ENCODE peak calls at places on chromosomes 7 and 10, in six cellular contexts. One of them, this sample, is unnamed.

GRCh38 chr10:59448616-59449015 is 86.3 kb upstream of the FAM13C start:
- DNase-seq in hepatocyte: no peak
- DNase-seq in PC-3: no peak
- DNase-seq in SK-N-SH: no peak
- DNase-seq in GM23338: no peak
- DNase-seq in OCI-LY7: no peak
- DNase-seq in this sample: no peak

GRCh38 chr10:22340362-22341189 is 4.7 kb upstream of the SPAG6 start:
- DNase-seq in PC-3: peak; percentile 54
- DNase-seq in GM23338: peak; percentile 68
- DNase-seq in OCI-LY7: peak; percentile 76
- DNase-seq in SK-N-SH: peak; percentile 89
- DNase-seq in hepatocyte: peak; percentile 84
- DNase-seq in this sample: peak; percentile 83

GRCh38 chr10:28043941-28044340 is 45.1 kb upstream of the ODAD2 start:
- DNase-seq in hepatocyte: no peak
- DNase-seq in GM23338: no peak
- DNase-seq in SK-N-SH: no peak
- DNase-seq in OCI-LY7: no peak
- DNase-seq in PC-3: no peak
- DNase-seq in this sample: no peak

GRCh38 chr7:64951250-64951848 is 39.5 kb downstream of the ZNF117 start:
- DNase-seq in SK-N-SH: peak; percentile 66
- DNase-seq in hepatocyte: peak; percentile 57
- DNase-seq in OCI-LY7: peak; percentile 72
- DNase-seq in GM23338: peak; percentile 75
- DNase-seq in PC-3: peak; percentile 74
- DNase-seq in this sample: peak; percentile 58

GRCh38 chr10:32326680-32327363 is 20.1 kb downstream of the EPC1 start:
- DNase-seq in hepatocyte: no peak
- DNase-seq in SK-N-SH: no peak
- DNase-seq in GM23338: no peak
- DNase-seq in OCI-LY7: no peak
- DNase-seq in PC-3: peak; percentile 57
- DNase-seq in this sample: no peak

GRCh38 chr7:96308253-96308949 is 13.5 kb downstream of the SLC25A13 start:
- DNase-seq in SK-N-SH: no peak
- DNase-seq in hepatocyte: peak; percentile 25
- DNase-seq in OCI-LY7: no peak
- DNase-seq in PC-3: no peak
- DNase-seq in GM23338: peak; percentile 72
- DNase-seq in this sample: no peak

GRCh38 chr10:27242951-27243551 is 2.5 kb upstream of the ACBD5 start:
- DNase-seq in hepatocyte: peak; percentile 78
- DNase-seq in SK-N-SH: peak; percentile 72
- DNase-seq in GM23338: peak; percentile 59
- DNase-seq in OCI-LY7: peak; percentile 85
- DNase-seq in PC-3: peak; percentile 53
- DNase-seq in this sample: peak; percentile 59

GRCh38 chr7:106462365-106462859 is 177.6 kb upstream of the NAMPT start:
- DNase-seq in hepatocyte: peak; percentile 39
- DNase-seq in OCI-LY7: peak; percentile 39
- DNase-seq in GM23338: peak; percentile 47
- DNase-seq in SK-N-SH: peak; percentile 12
- DNase-seq in PC-3: peak; percentile 81
- DNase-seq in this sample: peak; percentile 56

GRCh38 chr7:7791523-7791922 is 73.1 kb upstream of the RPA3 start:
- DNase-seq in OCI-LY7: no peak
- DNase-seq in GM23338: no peak
- DNase-seq in PC-3: no peak
- DNase-seq in hepatocyte: no peak
- DNase-seq in SK-N-SH: no peak
- DNase-seq in this sample: peak; percentile 19

GRCh38 chr10:78185693-78186055 is 152.0 kb downstream of the RPS24 start:
- DNase-seq in hepatocyte: no peak
- DNase-seq in OCI-LY7: no peak
- DNase-seq in PC-3: no peak
- DNase-seq in SK-N-SH: no peak
- DNase-seq in GM23338: no peak
- DNase-seq in this sample: no peak

GRCh38 chr7:103988468-103989199 is 824 bp downstream of the RELN start:
- DNase-seq in hepatocyte: peak; percentile 4
- DNase-seq in SK-N-SH: peak; percentile 60
- DNase-seq in OCI-LY7: no peak
- DNase-seq in GM23338: peak; percentile 41
- DNase-seq in PC-3: no peak
- DNase-seq in this sample: peak; percentile 14

GRCh38 chr7:36961691-36962090 is 237.4 kb upstream of the AOAH start:
- DNase-seq in PC-3: no peak
- DNase-seq in SK-N-SH: no peak
- DNase-seq in hepatocyte: no peak
- DNase-seq in OCI-LY7: no peak
- DNase-seq in GM23338: no peak
- DNase-seq in this sample: no peak

GRCh38 chr10:30591249-30591670 is 38.3 kb downstream of the LYZL2 start:
- DNase-seq in GM23338: peak; percentile 73
- DNase-seq in SK-N-SH: peak; percentile 62
- DNase-seq in hepatocyte: peak; percentile 72
- DNase-seq in OCI-LY7: peak; percentile 64
- DNase-seq in PC-3: peak; percentile 61
- DNase-seq in this sample: peak; percentile 67

GRCh38 chr10:17671307-17671706 is 27.4 kb downstream of the STAM start:
- DNase-seq in OCI-LY7: no peak
- DNase-seq in PC-3: peak; percentile 6
- DNase-seq in GM23338: peak; percentile 81
- DNase-seq in hepatocyte: no peak
- DNase-seq in SK-N-SH: no peak
- DNase-seq in this sample: no peak

GRCh38 chr10:74208081-74208480 is 57.1 kb downstream of the ADK start:
- DNase-seq in hepatocyte: no peak
- DNase-seq in PC-3: peak; percentile 55
- DNase-seq in GM23338: peak; percentile 52
- DNase-seq in SK-N-SH: no peak
- DNase-seq in OCI-LY7: no peak
- DNase-seq in this sample: no peak

GRCh38 chr10:122285506-122286444 is 14.7 kb downstream of the BTBD16 start:
- DNase-seq in OCI-LY7: no peak
- DNase-seq in GM23338: no peak
- DNase-seq in SK-N-SH: no peak
- DNase-seq in PC-3: no peak
- DNase-seq in hepatocyte: no peak
- DNase-seq in this sample: no peak

GRCh38 chr7:114084381-114085312 is 165.8 kb upstream of the PPP1R3A start:
- DNase-seq in hepatocyte: peak; percentile 62
- DNase-seq in SK-N-SH: peak; percentile 44
- DNase-seq in GM23338: peak; percentile 58
- DNase-seq in PC-3: no peak
- DNase-seq in OCI-LY7: no peak
- DNase-seq in this sample: peak; percentile 65

GRCh38 chr7:30896783-30897617 is 14.7 kb upstream of the AQP1 start:
- DNase-seq in GM23338: no peak
- DNase-seq in hepatocyte: no peak
- DNase-seq in OCI-LY7: no peak
- DNase-seq in PC-3: no peak
- DNase-seq in SK-N-SH: no peak
- DNase-seq in this sample: no peak

GRCh38 chr10:27857616-27858015 is 112.0 kb upstream of the MKX start:
- DNase-seq in hepatocyte: no peak
- DNase-seq in OCI-LY7: no peak
- DNase-seq in SK-N-SH: no peak
- DNase-seq in PC-3: no peak
- DNase-seq in GM23338: peak; percentile 23
- DNase-seq in this sample: no peak

GRCh38 chr7:47827886-47828285 is 120.4 kb downstream of the PKD1L1 start:
- DNase-seq in hepatocyte: no peak
- DNase-seq in SK-N-SH: no peak
- DNase-seq in OCI-LY7: no peak
- DNase-seq in PC-3: no peak
- DNase-seq in GM23338: no peak
- DNase-seq in this sample: no peak

GRCh38 chr10:34624323-34625153 is 190.6 kb downstream of the PARD3 start:
- DNase-seq in SK-N-SH: no peak
- DNase-seq in OCI-LY7: no peak
- DNase-seq in GM23338: no peak
- DNase-seq in hepatocyte: no peak
- DNase-seq in PC-3: no peak
- DNase-seq in this sample: no peak

GRCh38 chr7:123615344-123615743 is 13.7 kb downstream of the ASB15 start:
- DNase-seq in hepatocyte: peak; percentile 57
- DNase-seq in GM23338: no peak
- DNase-seq in PC-3: no peak
- DNase-seq in OCI-LY7: no peak
- DNase-seq in SK-N-SH: peak; percentile 60
- DNase-seq in this sample: peak; percentile 64

GRCh38 chr7:106542550-106543220 is 118.3 kb downstream of the CCDC71L start:
- DNase-seq in GM23338: peak; percentile 90
- DNase-seq in SK-N-SH: peak; percentile 65
- DNase-seq in OCI-LY7: peak; percentile 51
- DNase-seq in hepatocyte: peak; percentile 83
- DNase-seq in PC-3: peak; percentile 85
- DNase-seq in this sample: peak; percentile 90

GRCh38 chr7:155000795-155001194 is 2.1 kb downstream of the PAXIP1 start:
- DNase-seq in SK-N-SH: no peak
- DNase-seq in OCI-LY7: peak; percentile 34
- DNase-seq in hepatocyte: no peak
- DNase-seq in GM23338: peak; percentile 46
- DNase-seq in PC-3: peak; percentile 17
- DNase-seq in this sample: no peak

GRCh38 chr7:144158861-144159260 is 24.4 kb upstream of the CTAGE4 start:
- DNase-seq in PC-3: no peak
- DNase-seq in OCI-LY7: no peak
- DNase-seq in hepatocyte: no peak
- DNase-seq in SK-N-SH: no peak
- DNase-seq in GM23338: no peak
- DNase-seq in this sample: no peak

GRCh38 chr7:105644937-105645336 is 63.6 kb upstream of the EFCAB10 start:
- DNase-seq in hepatocyte: no peak
- DNase-seq in PC-3: no peak
- DNase-seq in SK-N-SH: no peak
- DNase-seq in GM23338: no peak
- DNase-seq in OCI-LY7: no peak
- DNase-seq in this sample: no peak

GRCh38 chr7:117262546-117262945 is 60.3 kb downstream of the WNT2 start:
- DNase-seq in SK-N-SH: no peak
- DNase-seq in hepatocyte: no peak
- DNase-seq in GM23338: no peak
- DNase-seq in PC-3: no peak
- DNase-seq in OCI-LY7: no peak
- DNase-seq in this sample: no peak

GRCh38 chr10:50417906-50418697 is 166.8 kb upstream of the ASAH2 start:
- DNase-seq in OCI-LY7: peak; percentile 69
- DNase-seq in PC-3: peak; percentile 65
- DNase-seq in GM23338: peak; percentile 84
- DNase-seq in SK-N-SH: peak; percentile 76
- DNase-seq in hepatocyte: peak; percentile 72
- DNase-seq in this sample: peak; percentile 96
- H3K4me1 ChIP-seq in OCI-LY7: peaks cover 33% of the 10 kb centered on the region
- H3K4me1 ChIP-seq in PC-3: peaks cover 34% of the 10 kb centered on the region
- H3K4me1 ChIP-seq in GM23338: peaks cover 40% of the 10 kb centered on the region
- H3K4me1 ChIP-seq in SK-N-SH: peaks cover 5% of the 10 kb centered on the region
- H3K4me1 ChIP-seq in hepatocyte: peaks cover 6% of the 10 kb centered on the region
- H3K4me1 ChIP-seq in this sample: peaks cover 34% of the 10 kb centered on the region

DNA sequence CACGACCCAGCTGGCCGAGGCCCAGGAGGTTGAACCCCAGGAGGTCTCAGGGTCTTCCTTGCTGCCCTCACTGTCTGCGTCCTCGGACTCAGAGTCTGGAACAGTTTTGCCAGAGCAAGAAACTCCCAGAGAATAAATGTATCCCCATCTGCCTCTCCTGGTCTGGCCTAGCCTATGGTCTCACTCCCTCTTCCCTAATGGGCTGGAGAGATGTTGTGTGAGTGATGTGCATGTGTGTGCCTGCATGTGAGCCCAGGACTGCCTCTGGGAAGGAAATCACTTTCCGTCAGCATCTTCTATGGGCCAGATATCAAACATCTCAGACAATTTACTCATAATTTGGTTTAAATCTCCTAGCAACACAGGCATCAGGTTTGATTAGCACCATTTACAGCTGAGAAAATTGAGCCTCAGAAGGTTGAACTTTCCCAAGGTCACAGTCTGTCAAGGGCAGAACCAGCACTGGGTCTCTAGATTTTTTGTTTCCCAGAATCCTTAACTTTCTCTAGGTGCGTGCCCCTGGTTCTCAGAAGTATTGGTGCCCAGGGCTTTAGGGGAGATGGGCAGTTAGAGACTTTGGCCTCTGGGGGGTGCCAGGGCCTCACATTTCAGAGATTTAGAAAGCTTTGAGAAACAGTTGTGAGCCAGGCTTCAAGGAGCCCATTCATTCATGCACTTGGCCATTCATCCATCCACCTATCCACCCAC is 4.9 kb downstream of the TMEM270 start:
- DNase-seq in GM23338: peak; percentile 69
- DNase-seq in hepatocyte: peak; percentile 73
- DNase-seq in OCI-LY7: peak; percentile 44
- DNase-seq in SK-N-SH: peak; percentile 85
- DNase-seq in PC-3: peak; percentile 67
- DNase-seq in this sample: peak; percentile 84
- TF ChIP-seq EZH2phosphoT487 in GM23338: no peak
- TF ChIP-seq EZH2phosphoT487 in hepatocyte: no peak
- TF ChIP-seq EZH2phosphoT487 in OCI-LY7: no peak
- TF ChIP-seq EZH2phosphoT487 in SK-N-SH: no peak
- TF ChIP-seq EZH2phosphoT487 in PC-3: no peak
- TF ChIP-seq EZH2phosphoT487 in this sample: no peak

GRCh38 chr7:74031403-74032190 is 3.6 kb downstream of the ELN start:
- DNase-seq in hepatocyte: no peak
- DNase-seq in OCI-LY7: no peak
- DNase-seq in PC-3: no peak
- DNase-seq in GM23338: no peak
- DNase-seq in SK-N-SH: no peak
- DNase-seq in this sample: no peak
- H3K4me1 ChIP-seq in hepatocyte: peaks cover 39% of the 10 kb centered on the region
- H3K4me1 ChIP-seq in OCI-LY7: no peaks in the 10 kb centered on the region
- H3K4me1 ChIP-seq in PC-3: no peaks in the 10 kb centered on the region
- H3K4me1 ChIP-seq in GM23338: peaks cover 20% of the 10 kb centered on the region
- H3K4me1 ChIP-seq in SK-N-SH: peaks cover 13% of the 10 kb centered on the region
- H3K4me1 ChIP-seq in this sample: peaks cover 36% of the 10 kb centered on the region

GRCh38 chr7:93773446-93773845 is 117.1 kb downstream of the TFPI2 start:
- DNase-seq in GM23338: no peak
- DNase-seq in SK-N-SH: no peak
- DNase-seq in hepatocyte: no peak
- DNase-seq in PC-3: no peak
- DNase-seq in OCI-LY7: no peak
- DNase-seq in this sample: no peak

GRCh38 chr7:93779115-93779514 is 111.4 kb downstream of the TFPI2 start:
- DNase-seq in PC-3: no peak
- DNase-seq in OCI-LY7: no peak
- DNase-seq in SK-N-SH: no peak
- DNase-seq in GM23338: no peak
- DNase-seq in hepatocyte: no peak
- DNase-seq in this sample: peak; percentile 27

DNA sequence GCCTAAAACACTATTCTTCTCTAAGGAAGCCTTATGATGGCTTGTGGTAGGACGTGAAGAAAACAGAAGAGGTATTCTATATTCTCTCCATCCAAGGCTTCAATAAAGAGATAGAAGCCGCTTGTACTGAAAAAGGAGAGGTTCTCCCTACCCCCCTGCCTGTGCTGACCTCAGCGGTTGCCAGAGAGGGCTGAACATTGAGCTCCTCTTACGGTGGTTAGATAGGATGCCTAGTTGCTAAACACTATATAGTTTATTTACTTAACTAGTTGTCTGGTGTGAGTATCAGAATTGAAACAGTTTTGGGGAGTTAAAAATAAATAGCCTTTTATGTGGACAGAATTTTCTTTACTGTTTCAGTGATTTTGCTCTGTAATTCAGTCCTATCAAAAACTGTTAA is 112.2 kb downstream of the TFPI2 start:
- DNase-seq in SK-N-SH: no peak
- DNase-seq in OCI-LY7: no peak
- DNase-seq in GM23338: no peak
- DNase-seq in hepatocyte: no peak
- DNase-seq in PC-3: no peak
- DNase-seq in this sample: no peak
- TF ChIP-seq EZH2phosphoT487 in SK-N-SH: no peak
- TF ChIP-seq EZH2phosphoT487 in OCI-LY7: no peak
- TF ChIP-seq EZH2phosphoT487 in GM23338: no peak
- TF ChIP-seq EZH2phosphoT487 in hepatocyte: no peak
- TF ChIP-seq EZH2phosphoT487 in PC-3: no peak
- TF ChIP-seq EZH2phosphoT487 in this sample: no peak